ENCODE peak calls at places on chromosomes 4 and X, in six cellular contexts. One of them, this sample, is unnamed.

GRCh38 chrX:19869195-19869594 is 18.2 kb downstream of the SH3KBP1 start:
- DNase-seq in CD8-positive, alpha-beta T cell: no peak
- DNase-seq in HFFc6: no peak
- DNase-seq in fibroblast of mammary gland: no peak
- DNase-seq in breast epithelium: no peak
- DNase-seq in WERI-Rb-1: no peak
- DNase-seq in this sample: no peak

GRCh38 chr4:1512738-1513660 is 106.8 kb upstream of the NKX1-1 start:
- DNase-seq in CD8-positive, alpha-beta T cell: peak
- DNase-seq in HFFc6: no peak
- DNase-seq in fibroblast of mammary gland: no peak
- DNase-seq in breast epithelium: no peak
- DNase-seq in WERI-Rb-1: peak
- DNase-seq in this sample: no peak

GRCh38 chrX:29143356-29143755 is 556.1 kb downstream of the IL1RAPL1 start:
- DNase-seq in CD8-positive, alpha-beta T cell: no peak
- DNase-seq in HFFc6: no peak
- DNase-seq in fibroblast of mammary gland: peak
- DNase-seq in breast epithelium: no peak
- DNase-seq in WERI-Rb-1: no peak
- DNase-seq in this sample: no peak

GRCh38 chr4:5366421-5366820 is 315.1 kb downstream of the STK32B start:
- DNase-seq in CD8-positive, alpha-beta T cell: no peak
- DNase-seq in HFFc6: peak
- DNase-seq in fibroblast of mammary gland: peak
- DNase-seq in breast epithelium: no peak
- DNase-seq in WERI-Rb-1: no peak
- DNase-seq in this sample: peak

GRCh38 chr4:55554453-55555030 is 7.8 kb upstream of the CLOCK start:
- DNase-seq in CD8-positive, alpha-beta T cell: no peak
- DNase-seq in HFFc6: peak
- DNase-seq in fibroblast of mammary gland: peak
- DNase-seq in breast epithelium: no peak
- DNase-seq in WERI-Rb-1: no peak
- DNase-seq in this sample: peak

GRCh38 chr4:141465151-141465550 is 171.2 kb upstream of the IL15 start:
- DNase-seq in CD8-positive, alpha-beta T cell: no peak
- DNase-seq in HFFc6: no peak
- DNase-seq in fibroblast of mammary gland: no peak
- DNase-seq in breast epithelium: no peak
- DNase-seq in WERI-Rb-1: no peak
- DNase-seq in this sample: no peak

GRCh38 chrX:66030505-66031317 is 9.2 kb downstream of the VSIG4 start:
- DNase-seq in CD8-positive, alpha-beta T cell: peak
- DNase-seq in HFFc6: peak
- DNase-seq in fibroblast of mammary gland: peak
- DNase-seq in breast epithelium: no peak
- DNase-seq in WERI-Rb-1: peak
- DNase-seq in this sample: no peak

GRCh38 chr4:15906024-15906443 is 32.5 kb downstream of the FGFBP1 start:
- DNase-seq in CD8-positive, alpha-beta T cell: no peak
- DNase-seq in HFFc6: no peak
- DNase-seq in fibroblast of mammary gland: no peak
- DNase-seq in breast epithelium: no peak
- DNase-seq in WERI-Rb-1: no peak
- DNase-seq in this sample: peak

GRCh38 chr4:65665951-65666523 is 4.3 kb downstream of the EPHA5 start:
- DNase-seq in CD8-positive, alpha-beta T cell: no peak
- DNase-seq in HFFc6: no peak
- DNase-seq in fibroblast of mammary gland: peak
- DNase-seq in breast epithelium: no peak
- DNase-seq in WERI-Rb-1: no peak
- DNase-seq in this sample: peak

GRCh38 chr4:1347410-1347864 is 429 bp downstream of the UVSSA start:
- DNase-seq in CD8-positive, alpha-beta T cell: peak
- DNase-seq in HFFc6: peak
- DNase-seq in fibroblast of mammary gland: peak
- DNase-seq in breast epithelium: peak
- DNase-seq in WERI-Rb-1: peak
- DNase-seq in this sample: peak

GRCh38 chr4:153792893-153793227 is 4.0 kb upstream of the SFRP2 start:
- DNase-seq in CD8-positive, alpha-beta T cell: no peak
- DNase-seq in HFFc6: no peak
- DNase-seq in fibroblast of mammary gland: no peak
- DNase-seq in breast epithelium: no peak
- DNase-seq in WERI-Rb-1: no peak
- DNase-seq in this sample: no peak

GRCh38 chr4:1675802-1676137 is 8.3 kb downstream of the FAM53A start:
- DNase-seq in CD8-positive, alpha-beta T cell: no peak
- DNase-seq in HFFc6: no peak
- DNase-seq in fibroblast of mammary gland: no peak
- DNase-seq in breast epithelium: no peak
- DNase-seq in WERI-Rb-1: no peak
- DNase-seq in this sample: no peak

GRCh38 chr4:132227349-132228165 is 921.5 kb upstream of the PCDH10 start:
- DNase-seq in CD8-positive, alpha-beta T cell: no peak
- DNase-seq in HFFc6: no peak
- DNase-seq in fibroblast of mammary gland: peak
- DNase-seq in breast epithelium: no peak
- DNase-seq in WERI-Rb-1: peak
- DNase-seq in this sample: no peak

GRCh38 chrX:63514575-63514967 is 163.4 kb upstream of the SPIN4 start:
- DNase-seq in CD8-positive, alpha-beta T cell: no peak
- DNase-seq in HFFc6: no peak
- DNase-seq in fibroblast of mammary gland: no peak
- DNase-seq in breast epithelium: no peak
- DNase-seq in WERI-Rb-1: no peak
- DNase-seq in this sample: no peak

GRCh38 chr4:170198742-170199141 is 109.0 kb upstream of the AADAT start:
- DNase-seq in CD8-positive, alpha-beta T cell: no peak
- DNase-seq in HFFc6: peak
- DNase-seq in fibroblast of mammary gland: peak
- DNase-seq in breast epithelium: no peak
- DNase-seq in WERI-Rb-1: no peak
- DNase-seq in this sample: peak

GRCh38 chrX:39152106-39152649 is 350.9 kb downstream of the MID1IP1 start:
- DNase-seq in CD8-positive, alpha-beta T cell: peak
- DNase-seq in HFFc6: no peak
- DNase-seq in fibroblast of mammary gland: peak
- DNase-seq in breast epithelium: no peak
- DNase-seq in WERI-Rb-1: peak
- DNase-seq in this sample: no peak

GRCh38 chr4:31411606-31412005 is 691.4 kb downstream of the PCDH7 start:
- DNase-seq in CD8-positive, alpha-beta T cell: no peak
- DNase-seq in HFFc6: no peak
- DNase-seq in fibroblast of mammary gland: peak
- DNase-seq in breast epithelium: no peak
- DNase-seq in WERI-Rb-1: no peak
- DNase-seq in this sample: no peak

GRCh38 chrX:72069380-72070160 is 62.1 kb downstream of the RTL5 start:
- DNase-seq in CD8-positive, alpha-beta T cell: no peak
- DNase-seq in HFFc6: no peak
- DNase-seq in fibroblast of mammary gland: no peak
- DNase-seq in breast epithelium: no peak
- DNase-seq in WERI-Rb-1: no peak
- DNase-seq in this sample: no peak

GRCh38 chr4:128986908-128987307 is 106.4 kb downstream of the SCLT1 start:
- DNase-seq in CD8-positive, alpha-beta T cell: no peak
- DNase-seq in HFFc6: no peak
- DNase-seq in fibroblast of mammary gland: no peak
- DNase-seq in breast epithelium: no peak
- DNase-seq in WERI-Rb-1: no peak
- DNase-seq in this sample: no peak

GRCh38 chrX:142549923-142550322 is 344.8 kb upstream of the MAGEC2 start:
- DNase-seq in CD8-positive, alpha-beta T cell: no peak
- DNase-seq in HFFc6: no peak
- DNase-seq in fibroblast of mammary gland: no peak
- DNase-seq in breast epithelium: no peak
- DNase-seq in WERI-Rb-1: no peak
- DNase-seq in this sample: no peak

GRCh38 chr4:78864405-78865024 is 74.7 kb downstream of the PAQR3 start:
- DNase-seq in CD8-positive, alpha-beta T cell: no peak
- DNase-seq in HFFc6: peak
- DNase-seq in fibroblast of mammary gland: peak
- DNase-seq in breast epithelium: no peak
- DNase-seq in WERI-Rb-1: no peak
- DNase-seq in this sample: peak

GRCh38 chr4:140839396-140839795 is 83.2 kb upstream of the TBC1D9 start:
- DNase-seq in CD8-positive, alpha-beta T cell: no peak
- DNase-seq in HFFc6: no peak
- DNase-seq in fibroblast of mammary gland: no peak
- DNase-seq in breast epithelium: no peak
- DNase-seq in WERI-Rb-1: no peak
- DNase-seq in this sample: no peak

GRCh38 chrX:9940397-9940796 is 26.8 kb upstream of the CLDN34 start:
- DNase-seq in CD8-positive, alpha-beta T cell: no peak
- DNase-seq in HFFc6: peak
- DNase-seq in fibroblast of mammary gland: peak
- DNase-seq in breast epithelium: no peak
- DNase-seq in WERI-Rb-1: no peak
- DNase-seq in this sample: peak

GRCh38 chrX:28787206-28787605 is 200.0 kb downstream of the IL1RAPL1 start:
- DNase-seq in CD8-positive, alpha-beta T cell: no peak
- DNase-seq in HFFc6: no peak
- DNase-seq in fibroblast of mammary gland: peak
- DNase-seq in breast epithelium: no peak
- DNase-seq in WERI-Rb-1: no peak
- DNase-seq in this sample: peak

GRCh38 chr4:7992846-7993245 is 53.2 kb upstream of the AFAP1 start:
- DNase-seq in CD8-positive, alpha-beta T cell: no peak
- DNase-seq in HFFc6: no peak
- DNase-seq in fibroblast of mammary gland: no peak
- DNase-seq in breast epithelium: no peak
- DNase-seq in WERI-Rb-1: no peak
- DNase-seq in this sample: no peak
- TF ChIP-seq CTCF in CD8-positive, alpha-beta T cell: no peak
- TF ChIP-seq CTCF in HFFc6: no peak
- TF ChIP-seq CTCF in fibroblast of mammary gland: no peak
- TF ChIP-seq CTCF in breast epithelium: no peak
- TF ChIP-seq CTCF in WERI-Rb-1: no peak
- TF ChIP-seq CTCF in this sample: no peak

DNA sequence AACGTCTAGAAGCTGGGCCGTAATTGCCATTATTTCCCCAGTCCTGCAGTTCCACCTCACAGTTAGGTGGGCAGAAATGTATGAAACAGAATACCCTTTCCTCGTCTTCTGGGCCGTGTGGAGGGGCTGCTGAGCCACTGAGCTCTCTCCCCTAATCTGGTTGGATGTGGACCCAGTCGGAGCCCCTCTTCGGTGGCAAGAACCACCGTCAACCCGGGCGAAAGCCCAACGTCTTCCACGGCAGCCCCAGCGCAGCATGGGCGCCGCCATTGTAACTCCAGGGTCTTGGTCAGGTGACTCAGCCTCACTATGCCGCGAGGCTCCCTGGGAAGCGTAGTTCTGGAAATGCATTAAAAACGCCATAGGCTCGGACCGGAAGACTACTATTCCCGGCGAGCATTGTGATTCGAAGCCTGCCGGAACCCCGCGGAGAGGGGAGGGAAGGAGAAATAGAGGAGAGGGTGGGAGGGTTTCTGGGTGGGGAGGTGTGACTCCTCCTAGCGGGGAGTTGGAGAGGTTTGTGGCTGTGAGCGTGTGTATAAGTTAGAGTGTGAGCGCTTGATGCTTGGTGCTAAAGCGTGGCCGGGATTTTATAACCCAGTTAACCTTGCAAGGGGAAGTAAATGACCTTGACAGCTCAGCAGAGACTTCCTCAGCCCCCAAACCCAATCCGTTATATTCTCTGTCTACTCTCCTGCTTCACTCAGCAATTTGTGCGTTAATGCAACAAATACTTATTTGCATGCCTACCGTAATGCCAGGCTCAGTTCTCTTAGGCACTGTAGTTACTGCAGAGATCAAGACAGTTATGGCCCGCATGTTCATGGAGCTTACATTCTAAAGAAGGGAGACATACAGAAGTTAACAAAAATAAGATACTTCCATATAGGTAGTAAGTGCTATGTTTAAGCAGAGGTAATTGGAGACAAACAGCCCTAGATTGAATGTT is at the start of gene GATB:
- DNase-seq in CD8-positive, alpha-beta T cell: peak
- DNase-seq in HFFc6: peak
- DNase-seq in fibroblast of mammary gland: peak
- DNase-seq in breast epithelium: peak
- DNase-seq in WERI-Rb-1: peak
- DNase-seq in this sample: peak
- TF ChIP-seq CTCF in CD8-positive, alpha-beta T cell: peak
- TF ChIP-seq CTCF in HFFc6: peak
- TF ChIP-seq CTCF in fibroblast of mammary gland: peak
- TF ChIP-seq CTCF in breast epithelium: no peak
- TF ChIP-seq CTCF in WERI-Rb-1: peak
- TF ChIP-seq CTCF in this sample: peak

DNA sequence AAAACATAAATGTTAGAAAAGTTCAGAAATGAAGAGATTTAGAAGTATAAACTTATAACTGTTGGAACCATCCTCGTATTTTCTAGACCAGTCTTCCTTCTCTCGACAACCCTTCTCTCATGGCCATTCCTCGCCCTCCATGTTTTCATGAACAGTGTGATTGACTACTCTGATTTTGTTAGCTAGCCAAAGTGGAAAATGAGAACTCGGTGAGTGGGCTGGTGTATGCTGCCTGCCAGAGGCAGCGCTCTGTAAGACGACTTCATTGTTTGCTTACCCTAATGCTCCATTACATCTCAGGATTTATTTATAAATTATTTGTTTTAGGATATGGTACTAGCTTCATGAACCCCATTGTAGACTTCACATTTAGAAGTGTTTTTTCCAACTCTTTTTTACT is 153.0 kb downstream of the CBR4 start:
- DNase-seq in CD8-positive, alpha-beta T cell: no peak
- DNase-seq in HFFc6: no peak
- DNase-seq in fibroblast of mammary gland: no peak
- DNase-seq in breast epithelium: no peak
- DNase-seq in WERI-Rb-1: no peak
- DNase-seq in this sample: no peak
- TF ChIP-seq CTCF in CD8-positive, alpha-beta T cell: no peak
- TF ChIP-seq CTCF in HFFc6: no peak
- TF ChIP-seq CTCF in fibroblast of mammary gland: no peak
- TF ChIP-seq CTCF in breast epithelium: no peak
- TF ChIP-seq CTCF in WERI-Rb-1: no peak
- TF ChIP-seq CTCF in this sample: no peak

GRCh38 chr4:112515278-112516075 is 503 bp downstream of the NEUROG2 start:
- DNase-seq in CD8-positive, alpha-beta T cell: no peak
- DNase-seq in HFFc6: no peak
- DNase-seq in fibroblast of mammary gland: peak
- DNase-seq in breast epithelium: no peak
- DNase-seq in WERI-Rb-1: peak
- DNase-seq in this sample: peak
- TF ChIP-seq CTCF in CD8-positive, alpha-beta T cell: no peak
- TF ChIP-seq CTCF in HFFc6: no peak
- TF ChIP-seq CTCF in fibroblast of mammary gland: no peak
- TF ChIP-seq CTCF in breast epithelium: no peak
- TF ChIP-seq CTCF in WERI-Rb-1: no peak
- TF ChIP-seq CTCF in this sample: no peak